ENCODE peak calls at places on chromosomes 5 and 9, in nine cellular contexts. J is PC-3, N is MM.1S, C is GM23248, I is neural progenitor cell, Y is GM23338, B is OCI-LY7, E is HCT116, T is SK-N-SH. X is an unnamed sample.

GRCh38 chr9:17863213-17863883 is 284.5 kb downstream of the SH3GL2 start:
- DNase-seq in T (no peak), Y (no peak), E (no peak), N (no peak), C (no peak), I (no peak), J (no peak), B (no peak), X (no peak)

GRCh38 chr5:52668139-52668538 is 119.6 kb upstream of the ITGA1 start:
- DNase-seq in B (no peak), T (no peak), N (no peak), E (no peak), C (no peak), J (no peak), Y (no peak), I (no peak), X (no peak)

GRCh38 chr5:117800261-117800660 is 1188.1 kb downstream of the DTWD2 start:
- DNase-seq in E (no peak), N (no peak), J (no peak), Y (no peak), I (no peak), B (no peak), C (no peak), T (no peak), X (peak; percentile 22)

GRCh38 chr5:52964138-52964537 is 25.0 kb upstream of the ITGA2 start:
- DNase-seq in C (peak; percentile 34), T (no peak), J (peak; percentile 33), N (no peak), E (no peak), B (no peak), I (no peak), Y (no peak), X (no peak)

GRCh38 chr5:57488308-57488955 is 5.8 kb upstream of the ACTBL2 start:
- DNase-seq in J (peak; percentile 17), Y (no peak), I (no peak), E (no peak), B (no peak), N (no peak), C (peak; percentile 73), T (no peak), X (no peak)

GRCh38 chr5:98258939-98259338 is 514.5 kb upstream of the RGMB start:
- DNase-seq in E (no peak), T (no peak), N (no peak), B (no peak), C (no peak), J (peak; percentile 66), I (no peak), Y (no peak), X (no peak)

GRCh38 chr5:107808671-107809137 is 138.0 kb upstream of the EFNA5 start:
- DNase-seq in B (no peak), T (no peak), E (no peak), C (no peak), Y (peak; percentile 96), N (no peak), I (peak; percentile 94), J (no peak), X (peak; percentile 88)

GRCh38 chr9:72557549-72557948 is 36.1 kb downstream of the TMC1 start:
- DNase-seq in Y (peak; percentile 2), I (no peak), E (peak; percentile 94), B (no peak), T (no peak), J (peak; percentile 94), C (peak; percentile 96), N (no peak), X (peak; percentile 77)

DNA sequence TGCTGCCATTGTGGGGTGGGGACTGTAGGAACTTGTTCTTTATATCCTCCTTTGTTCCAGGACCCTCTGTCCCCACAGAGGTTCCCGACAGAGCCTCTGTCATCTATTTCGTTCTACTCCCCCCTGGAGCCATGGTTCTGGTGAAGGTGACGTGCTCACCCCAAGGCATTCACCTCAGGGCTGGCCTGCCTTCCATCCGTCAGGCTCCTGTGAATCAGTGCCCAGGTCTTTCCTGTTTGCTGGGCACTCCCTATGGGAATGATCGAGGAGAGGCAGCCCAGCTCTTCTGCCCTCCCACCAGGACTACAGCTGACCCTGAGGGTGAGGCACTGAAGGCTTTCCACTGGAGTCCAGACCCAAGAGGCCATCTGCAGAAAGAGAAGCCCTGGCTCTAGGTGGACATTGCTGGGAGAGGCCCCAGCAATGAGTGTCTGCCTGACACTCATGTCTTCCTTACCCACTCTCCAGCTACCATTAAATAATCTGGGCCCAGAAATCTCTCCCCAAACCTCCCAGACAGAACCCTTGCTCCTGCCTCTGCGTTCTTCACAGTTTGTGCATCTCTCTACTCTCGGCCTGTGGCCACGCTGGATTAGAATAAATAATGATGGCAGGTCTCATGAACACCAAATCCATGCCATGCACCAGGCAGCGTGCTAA is 214.2 kb downstream of the FSTL4 start:
- DNase-seq in N (no peak), T (no peak), Y (no peak), B (no peak), E (no peak), C (no peak), J (no peak), I (no peak), X (no peak)
- H2AFZ ChIP-seq in N (no peak overlapping the region), T (no peak overlapping the region), Y (no peak overlapping the region), B (no peak overlapping the region), E (no peak overlapping the region), C (no peak overlapping the region), J (no peak overlapping the region), I (peak overlapping the region; percentile 57), X (no peak overlapping the region)

GRCh38 chr5:73727470-73727869 is 101.5 kb downstream of the ARHGEF28 start:
- DNase-seq in E (no peak), T (no peak), C (no peak), N (no peak), J (no peak), Y (no peak), B (no peak), I (no peak), X (no peak)

GRCh38 chr5:73726606-73727231 is 100.7 kb downstream of the ARHGEF28 start:
- DNase-seq in C (no peak), T (no peak), J (no peak), Y (no peak), I (no peak), N (no peak), B (no peak), E (no peak), X (no peak)

GRCh38 chr5:73726071-73726470 is 100.1 kb downstream of the ARHGEF28 start:
- DNase-seq in T (no peak), Y (no peak), B (no peak), I (no peak), J (no peak), E (no peak), C (no peak), N (no peak), X (no peak)

GRCh38 chr5:73729329-73729728 is 103.3 kb downstream of the ARHGEF28 start:
- DNase-seq in B (no peak), J (peak; percentile 58), E (no peak), I (no peak), N (no peak), C (no peak), T (no peak), Y (no peak), X (no peak)

GRCh38 chr5:73728493-73729273 is 102.7 kb downstream of the ARHGEF28 start:
- DNase-seq in C (no peak), I (no peak), T (no peak), N (no peak), E (no peak), Y (no peak), B (no peak), J (no peak), X (no peak)
- TF ChIP-seq EZH2phosphoT487 in C (no peak), I (no peak), T (no peak), N (no peak), E (no peak), Y (no peak), B (no peak), J (no peak), X (no peak)

GRCh38 chr9:89543057-89543456 is 45.1 kb upstream of the SEMA4D start:
- DNase-seq in I (no peak), E (no peak), Y (no peak), C (no peak), N (no peak), B (no peak), J (no peak), T (no peak), X (no peak)

GRCh38 chr9:89542461-89543021 is 44.6 kb upstream of the SEMA4D start:
- DNase-seq in I (no peak), J (no peak), E (no peak), C (no peak), Y (no peak), T (peak; percentile 40), N (peak; percentile 92), B (peak; percentile 87), X (no peak)

GRCh38 chr9:89544280-89544664 is 46.4 kb upstream of the SEMA4D start:
- DNase-seq in J (no peak), C (no peak), Y (peak; percentile 28), N (no peak), T (no peak), B (no peak), E (no peak), I (no peak), X (no peak)

GRCh38 chr9:89541798-89542197 is 43.9 kb upstream of the SEMA4D start:
- DNase-seq in N (no peak), J (no peak), I (no peak), B (peak; percentile 90), C (no peak), T (no peak), E (no peak), Y (no peak), X (no peak)

GRCh38 chr9:89543621-89544279 is 45.8 kb upstream of the SEMA4D start:
- DNase-seq in I (no peak), J (no peak), E (no peak), C (no peak), Y (no peak), B (no peak), T (no peak), N (no peak), X (no peak)
- H2AFZ ChIP-seq in I (no peak overlapping the region), J (no peak overlapping the region), E (no peak overlapping the region), C (no peak overlapping the region), Y (peak overlapping the region; percentile 43), B (no peak overlapping the region), T (no peak overlapping the region), N (no peak overlapping the region), X (no peak overlapping the region)

GRCh38 chr5:6260846-6261245 is 117.5 kb downstream of the MED10 start:
- DNase-seq in I (no peak), B (no peak), E (no peak), N (no peak), Y (no peak), J (peak; percentile 62), C (no peak), T (no peak), X (no peak)

GRCh38 chr5:6261256-6261655 is 117.1 kb downstream of the MED10 start:
- DNase-seq in T (no peak), J (no peak), Y (no peak), E (no peak), B (no peak), N (no peak), I (no peak), C (no peak), X (no peak)

GRCh38 chr5:6264394-6264793 is 114.0 kb downstream of the MED10 start:
- DNase-seq in E (no peak), I (no peak), J (peak; percentile 23), B (no peak), Y (no peak), C (no peak), T (no peak), N (no peak), X (no peak)

GRCh38 chr5:6261668-6262067 is 116.7 kb downstream of the MED10 start:
- DNase-seq in I (no peak), Y (no peak), N (no peak), J (peak; percentile 96), E (no peak), T (no peak), C (no peak), B (no peak), X (no peak)

DNA sequence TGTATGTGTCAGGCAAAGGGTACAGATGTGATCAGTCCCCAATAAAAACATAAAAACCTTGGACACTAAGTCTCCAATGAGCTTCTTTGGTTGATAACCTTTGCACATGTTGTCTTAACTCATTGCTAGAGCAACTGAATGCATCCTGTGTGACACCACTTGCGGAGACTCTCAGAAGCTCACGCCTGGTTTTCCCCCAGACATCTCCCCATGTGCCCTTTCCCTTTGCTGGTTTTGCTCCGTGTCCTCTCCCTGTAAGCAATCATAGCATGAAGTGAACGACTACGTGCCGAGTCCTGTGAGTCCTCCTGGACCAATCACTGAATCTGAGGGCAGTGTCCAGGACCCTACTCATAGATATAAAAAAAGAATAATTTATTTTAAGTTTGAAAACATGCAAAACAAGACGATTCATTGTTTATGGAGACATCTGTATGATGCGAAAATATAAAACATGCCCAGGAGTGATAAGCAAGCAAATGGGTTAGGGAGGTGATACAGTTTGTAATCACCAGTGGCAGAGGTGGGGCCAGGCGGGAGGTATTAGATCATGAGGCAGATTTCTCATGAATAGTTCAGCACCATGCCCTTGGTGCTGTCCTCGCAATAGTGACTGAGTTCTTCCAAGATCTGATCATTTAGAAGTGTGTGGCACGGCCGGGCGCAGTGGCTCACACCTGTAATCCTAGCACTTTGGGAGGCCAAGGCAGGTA is 115.5 kb downstream of the MED10 start:
- DNase-seq in B (no peak), E (no peak), T (no peak), C (no peak), Y (no peak), I (no peak), N (no peak), J (no peak), X (no peak)
- TF ChIP-seq EZH2phosphoT487 in B (no peak), E (no peak), T (no peak), C (no peak), Y (no peak), I (no peak), N (no peak), J (no peak), X (no peak)

X was measured in hepatocyte.